ENCODE peak calls at places on chromosomes 6 and 20, in four cellular contexts. V, S, N and Y are unnamed samples.

GRCh38 chr20:23361651-23362391 is at the start of gene GZF1:
- DNase-seq in V (peak; percentile 99), S (peak; percentile 100), N (peak; percentile 83), Y (peak; percentile 96)

GRCh38 chr6:138229072-138229471 is 10.8 kb upstream of the PBOV1 start:
- DNase-seq in V (no peak), S (no peak), N (no peak), Y (no peak)

GRCh38 chr6:118606268-118606667 is 45.1 kb downstream of the CEP85L start:
- DNase-seq in V (no peak), S (no peak), N (no peak), Y (peak; percentile 20)

GRCh38 chr20:56519551-56519950 is 5.0 kb upstream of the FAM209A start:
- DNase-seq in V (no peak), S (peak; percentile 45), N (no peak), Y (no peak)

GRCh38 chr6:79421001-79421411 is 116.2 kb downstream of the LCA5 start:
- DNase-seq in V (peak; percentile 22), S (no peak), N (no peak), Y (no peak)

GRCh38 chr6:54878705-54879104 is 32.1 kb downstream of the FAM83B start:
- DNase-seq in V (no peak), S (no peak), N (no peak), Y (no peak)

GRCh38 chr6:125995972-125996580 is 9.7 kb downstream of the TRMT11 start:
- DNase-seq in V (peak; percentile 69), S (peak; percentile 87), N (peak; percentile 19), Y (peak; percentile 56)

GRCh38 chr6:133837801-133838349 is 51.0 kb upstream of the TCF21 start:
- DNase-seq in V (peak; percentile 50), S (peak; percentile 88), N (no peak), Y (peak; percentile 58)

GRCh38 chr6:71228461-71229041 is 60.1 kb upstream of the OGFRL1 start:
- DNase-seq in V (no peak), S (no peak), N (no peak), Y (no peak)

GRCh38 chr20:59064214-59064722 is 21.7 kb upstream of the PRELID3B start:
- DNase-seq in V (no peak), S (no peak), N (no peak), Y (no peak)

DNA sequence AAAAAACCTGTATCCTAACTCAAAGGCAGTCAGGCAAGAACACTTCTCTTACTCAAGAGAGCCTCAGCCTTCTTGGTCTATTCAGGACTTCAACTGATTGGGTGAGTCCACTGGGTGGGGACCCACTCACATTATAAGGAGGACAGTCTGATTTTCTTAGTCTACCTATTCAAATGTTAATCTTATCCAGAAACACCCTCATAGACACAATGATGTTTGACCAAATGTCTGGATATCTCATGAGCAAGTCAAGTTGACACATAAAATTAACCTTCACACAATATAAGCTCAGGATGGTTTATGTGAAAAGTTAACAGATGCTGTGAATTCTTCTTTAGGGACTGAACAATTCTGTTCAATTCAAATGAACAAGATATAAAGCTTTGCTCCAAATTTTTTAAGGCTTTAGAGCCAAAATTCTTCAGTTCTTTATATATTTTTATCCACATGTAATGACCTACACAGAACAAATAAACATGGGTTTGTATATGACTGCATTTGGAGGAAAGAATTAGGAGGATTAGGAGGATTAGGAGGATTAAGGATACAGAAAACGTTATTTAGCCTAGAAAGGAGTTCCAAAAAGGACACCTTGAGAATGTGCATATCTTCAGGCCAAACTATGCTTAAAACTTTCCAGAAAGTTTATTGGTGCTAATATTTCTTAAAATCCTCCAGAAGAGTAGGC is 35.3 kb upstream of the LAMA2 start:
- DNase-seq in V (no peak), S (no peak), N (no peak), Y (no peak)
- TF ChIP-seq CTCF in V (no peak), S (no peak), N (no peak), Y (no peak)

DNA sequence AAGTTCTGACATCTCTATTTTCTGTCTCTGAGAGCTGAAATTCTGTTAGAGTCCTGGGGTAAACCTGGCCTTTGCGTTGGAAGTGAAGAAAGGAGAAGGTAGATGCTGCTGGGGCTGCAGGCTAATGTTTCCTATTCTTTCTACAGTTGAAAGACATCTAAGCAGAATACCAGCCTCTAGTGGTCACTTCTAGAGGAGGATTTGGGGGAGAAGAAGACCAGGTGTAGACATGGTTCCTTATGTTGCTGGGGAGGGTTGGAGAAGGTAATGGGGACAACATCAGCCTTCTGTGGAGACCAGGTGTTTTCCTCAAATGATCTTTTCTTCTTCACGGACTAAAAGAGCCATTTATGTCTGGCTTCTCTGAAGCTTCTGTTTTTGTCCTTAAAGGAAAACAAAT is 62.6 kb downstream of the BTBD3 start:
- DNase-seq in V (no peak), S (no peak), N (no peak), Y (no peak)
- TF ChIP-seq CTCF in V (peak; percentile 14), S (no peak), N (no peak), Y (peak; percentile 4)

GRCh38 chr20:32823078-32823477 is 3.3 kb downstream of the MAPRE1 start:
- DNase-seq in V (peak; percentile 66), S (peak; percentile 87), N (no peak), Y (no peak)
- TF ChIP-seq CTCF in V (peak; percentile 25), S (no peak), N (no peak), Y (no peak)

GRCh38 chr20:19211661-19212523 is 550 bp upstream of the SLC24A3 start:
- DNase-seq in V (peak; percentile 15), S (no peak), N (no peak), Y (no peak)
- TF ChIP-seq CTCF in V (peak; percentile 31), S (no peak), N (no peak), Y (no peak)

GRCh38 chr6:88616380-88616779 is 347.0 kb downstream of the RNGTT start:
- DNase-seq in V (no peak), S (no peak), N (peak; percentile 80), Y (no peak)
- TF ChIP-seq CTCF in V (no peak), S (no peak), N (no peak), Y (no peak)

GRCh38 chr6:53340536-53340935 is 8.2 kb downstream of the ELOVL5 start:
- DNase-seq in V (no peak), S (no peak), N (no peak), Y (no peak)
- TF ChIP-seq CTCF in V (no peak), S (no peak), N (no peak), Y (no peak)